ENCODE peak calls at places on chromosomes 13 and 19, in five cellular contexts. U is fibroblast of lung, Z is keratinocyte, W is OCI-LY7, J is GM23338. N is an unnamed sample. For H3K79me2 and H3K4me1, the result is how much of the 10 kb centered on the place peaks cover.

GRCh38 chr13:22175211-22175610 is 504.3 kb downstream of the FGF9 start:
- DNase-seq in J (peak), Z (no peak), U (no peak), W (no peak), N (no peak)

GRCh38 chr13:112233716-112234115 is 142.4 kb upstream of the SPACA7 start:
- DNase-seq in Z (no peak), J (no peak), U (no peak), W (no peak), N (no peak)

GRCh38 chr19:8880864-8881488 is 48.8 kb downstream of the MBD3L1 start:
- DNase-seq in Z (no peak), W (no peak), U (no peak), J (no peak), N (no peak)

GRCh38 chr19:2266183-2266993 is 10.2 kb upstream of the JSRP1 start:
- DNase-seq in U (peak), Z (no peak), W (peak), J (no peak), N (peak)

GRCh38 chr13:26482451-26483197 is 74.9 kb upstream of the WASF3 start:
- DNase-seq in J (peak), U (peak), Z (no peak), W (peak), N (peak)

GRCh38 chr13:72507394-72508199 is 219.8 kb downstream of the MZT1 start:
- DNase-seq in U (peak), J (no peak), W (no peak), Z (no peak), N (no peak)

GRCh38 chr19:18483119-18483518 is 38.8 kb downstream of the ELL start:
- DNase-seq in J (no peak), U (no peak), W (no peak), Z (no peak), N (no peak)

GRCh38 chr19:40144947-40145748 is 46.1 kb upstream of the MAP3K10 start:
- DNase-seq in W (peak), J (peak), Z (no peak), U (no peak), N (no peak)

GRCh38 chr13:53250272-53250875 is 221.8 kb downstream of the OLFM4 start:
- DNase-seq in J (peak), W (peak), Z (peak), U (peak), N (peak)

GRCh38 chr13:77724092-77724491 is 26.6 kb downstream of the SLAIN1 start:
- DNase-seq in U (no peak), Z (no peak), J (no peak), W (no peak), N (no peak)

GRCh38 chr19:58346961-58347929 is 6.0 kb downstream of the A1BG start:
- DNase-seq in Z (no peak), W (peak), U (peak), J (peak), N (peak)

GRCh38 chr19:54160182-54160811 is 776 bp upstream of the LENG1 start:
- DNase-seq in U (peak), J (peak), Z (no peak), W (no peak), N (peak)

GRCh38 chr13:54884645-54885044 is 1856.0 kb downstream of the OLFM4 start:
- DNase-seq in W (no peak), U (no peak), J (no peak), Z (no peak), N (no peak)

GRCh38 chr19:32674153-32674958 is 624 bp downstream of the ANKRD27 start:
- DNase-seq in J (no peak), U (no peak), W (no peak), Z (no peak), N (peak)

GRCh38 chr13:99893567-99893966 is 78.0 kb downstream of the ZIC5 start:
- DNase-seq in W (no peak), Z (no peak), U (no peak), J (no peak), N (no peak)

GRCh38 chr13:106612688-106613087 is 44.8 kb upstream of the ARGLU1 start:
- DNase-seq in J (no peak), U (no peak), Z (no peak), W (no peak), N (no peak)

GRCh38 chr19:55158423-55158822 is 891 bp upstream of the TNNI3 start:
- DNase-seq in J (no peak), Z (no peak), U (no peak), W (no peak), N (no peak)

GRCh38 chr13:111325146-111325890 is 4.9 kb downstream of the TEX29 start:
- DNase-seq in J (no peak), U (no peak), Z (no peak), W (no peak), N (no peak)

GRCh38 chr13:50196118-50196517 is 180.9 kb downstream of the KCNRG start:
- DNase-seq in U (no peak), J (no peak), Z (no peak), W (no peak), N (no peak)

GRCh38 chr13:39274926-39275325 is 236.7 kb downstream of the NHLRC3 start:
- DNase-seq in J (no peak), U (no peak), Z (no peak), W (no peak), N (no peak)

GRCh38 chr13:83765796-83766195 is 116.5 kb downstream of the SLITRK1 start:
- DNase-seq in Z (no peak), W (no peak), U (no peak), J (no peak), N (no peak)

GRCh38 chr19:4075373-4075772 is 8.7 kb upstream of the ZBTB7A start:
- DNase-seq in J (no peak), W (no peak), U (peak), Z (no peak), N (peak)
- H3K79me2 ChIP-seq in J (under half), W (under half), U (under half), Z (under half), N (under half)

DNA sequence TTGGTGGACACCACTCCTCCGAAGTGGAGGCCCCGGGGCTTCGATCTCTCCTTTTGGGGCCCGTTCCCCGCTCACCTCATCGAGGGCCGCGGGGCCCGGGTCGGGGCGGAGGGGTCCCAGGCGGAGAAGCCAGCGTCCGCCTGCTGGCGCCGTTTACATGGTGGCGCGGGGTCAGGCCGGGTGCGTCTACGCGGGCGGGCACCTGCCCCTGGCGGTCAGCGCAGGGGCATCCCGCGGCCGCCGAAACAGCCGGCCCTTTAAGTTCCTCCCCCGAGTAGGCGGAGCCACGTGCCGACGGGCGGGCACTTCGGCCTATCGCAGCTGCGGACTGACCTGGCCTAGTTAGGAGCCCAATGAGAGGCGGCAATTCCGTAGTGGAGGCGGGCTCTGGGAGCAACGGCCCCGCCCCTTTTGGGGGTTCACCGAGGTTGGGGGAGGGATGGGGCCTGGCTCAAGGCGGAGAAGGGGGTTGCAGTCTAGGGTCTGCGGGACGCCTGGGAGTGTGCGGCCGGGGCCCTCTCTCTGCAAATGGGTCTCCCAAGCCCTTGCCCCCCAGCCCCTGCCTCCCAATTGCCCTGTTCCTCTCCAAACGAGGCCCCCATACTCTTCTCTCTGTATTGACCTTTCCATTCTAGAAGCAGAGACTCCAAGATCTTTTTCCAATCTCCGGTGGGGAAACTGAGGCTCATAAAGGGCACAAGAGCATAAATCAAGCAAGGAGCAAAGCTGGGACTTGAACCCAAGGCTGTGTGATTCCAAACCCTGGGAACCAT is at the start of gene ABHD8:
- DNase-seq in W (peak), J (peak), Z (peak), U (peak), N (peak)
- H3K4me1 ChIP-seq in W (under half), J (under half), Z (under half), U (under half), N (under half)

DNA sequence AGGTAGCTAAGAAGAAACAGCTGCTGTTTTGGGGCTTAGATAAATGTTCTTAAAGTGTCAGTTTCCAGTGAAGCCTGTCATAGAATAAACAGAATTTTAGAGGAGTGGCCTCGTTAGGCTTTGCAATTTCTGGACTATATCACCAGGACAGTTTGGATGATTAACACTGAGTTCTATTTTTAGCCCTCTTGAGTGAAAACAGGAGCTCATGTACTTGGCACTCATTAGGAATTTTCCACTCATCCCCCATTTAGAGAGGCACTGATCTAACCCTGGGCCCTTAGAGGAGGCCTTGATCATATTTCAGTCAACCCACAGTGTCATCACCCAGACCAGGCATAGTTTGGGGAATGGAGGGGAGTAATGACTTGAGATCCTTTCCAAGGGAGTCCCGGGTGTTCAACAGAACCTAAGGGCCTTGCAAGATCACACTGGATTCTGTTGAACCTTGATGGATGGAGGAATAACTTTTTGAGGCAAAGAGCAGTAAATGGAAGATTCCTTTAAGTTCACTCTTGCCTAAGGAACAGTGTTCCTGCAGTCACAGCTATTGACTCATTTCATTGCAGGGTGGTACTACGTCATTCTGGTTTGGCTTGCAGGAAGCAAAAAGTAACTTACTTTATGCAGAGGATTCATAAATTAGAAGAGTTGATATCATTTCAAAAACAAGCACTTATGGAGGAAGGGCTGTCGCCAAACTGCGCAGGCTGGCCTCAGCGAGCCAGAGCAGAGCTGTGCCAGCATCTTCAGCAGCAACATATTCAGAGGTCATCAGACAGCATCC is 160.2 kb downstream of the SLC7A1 start:
- DNase-seq in U (peak), J (no peak), W (no peak), Z (no peak), N (no peak)
- H3K4me2 ChIP-seq in U (peak), J (no peak), W (peak), Z (no peak), N (no peak)

GRCh38 chr19:548841-549830 is 5.3 kb downstream of the GZMM start:
- DNase-seq in J (no peak), Z (no peak), W (no peak), U (no peak), N (no peak)
- H3K79me2 ChIP-seq in J (under half), Z (under half), W (under half), U (under half), N (under half)

GRCh38 chr13:101919541-101920306 is 467.2 kb downstream of the ITGBL1 start:
- DNase-seq in Z (no peak), J (peak), U (peak), W (no peak), N (peak)
- H3K4me1 ChIP-seq in Z (under half), J (under half), U (under half), W (under half), N (under half)

DNA sequence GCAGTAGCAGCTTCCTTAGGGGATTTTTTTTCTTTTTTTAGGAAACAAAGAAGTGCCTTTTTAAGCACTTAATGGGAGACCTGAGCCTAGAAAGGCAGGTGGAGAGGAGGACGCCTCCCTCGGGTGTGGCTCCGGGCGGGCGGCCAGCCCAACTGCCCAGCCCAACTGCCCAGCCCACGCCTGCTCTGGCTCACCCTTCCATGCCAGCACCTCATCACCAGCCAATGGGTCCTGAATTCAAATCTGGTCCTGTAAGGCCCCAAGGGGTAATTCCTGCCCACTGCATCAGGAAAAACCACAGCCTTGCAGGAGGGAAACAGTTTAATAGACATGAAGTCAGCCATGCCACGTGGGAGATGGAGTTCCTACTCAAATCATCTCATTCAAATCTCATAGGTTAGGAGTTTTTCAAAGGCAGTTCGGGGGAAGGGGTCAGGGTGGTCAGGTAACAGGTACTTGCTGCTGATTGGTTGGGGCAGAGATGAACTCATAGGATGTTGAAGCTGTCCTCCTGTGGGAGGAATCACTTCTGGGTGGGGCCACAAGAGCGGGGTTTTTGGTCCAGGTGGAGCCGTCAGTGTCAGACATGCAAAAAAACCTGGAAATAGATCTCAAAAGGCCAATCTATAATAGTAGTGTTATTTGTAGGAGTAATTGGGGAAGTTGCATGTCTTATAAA is 64.9 kb downstream of the HSPH1 start:
- DNase-seq in W (no peak), J (peak), Z (peak), U (no peak), N (no peak)
- H3K4me2 ChIP-seq in W (no peak), J (peak), Z (no peak), U (no peak), N (no peak)

GRCh38 chr13:97281028-97281427 is 58.9 kb downstream of the MBNL2 start:
- DNase-seq in Z (no peak), U (no peak), W (no peak), J (no peak), N (no peak)

GRCh38 chr13:97279913-97280312 is 57.8 kb downstream of the MBNL2 start:
- DNase-seq in J (no peak), U (peak), W (no peak), Z (no peak), N (peak)

GRCh38 chr13:97278395-97279078 is 56.4 kb downstream of the MBNL2 start:
- DNase-seq in J (no peak), Z (no peak), W (no peak), U (peak), N (no peak)

GRCh38 chr13:97279079-97279411 is 56.9 kb downstream of the MBNL2 start:
- DNase-seq in Z (no peak), U (no peak), W (no peak), J (no peak), N (no peak)

GRCh38 chr13:97280478-97280877 is 58.3 kb downstream of the MBNL2 start:
- DNase-seq in Z (no peak), J (no peak), U (peak), W (no peak), N (no peak)
- H3K79me2 ChIP-seq in Z (under half), J (under half), U (half or more), W (under half), N (half or more)